ENCODE peak calls at places on chromosomes 11 and 22, in six cellular contexts. One of them, this sample, is unnamed.

GRCh38 chr22:40534379-40535188 is 101.9 kb downstream of the MRTFA start:
- DNase-seq in stimulated activated CD4-positive, alpha-beta T cell treated with anti-CD3 and anti-CD28 coated beads, Interleukin-2, amount 100 ng/mL, for 48 hours: no peak
- DNase-seq in HCT116: no peak
- DNase-seq in stimulated activated CD8-positive, alpha-beta memory T cell treated with anti-CD3 and anti-CD28 coated beads, Interleukin-7, amount 100 ng/mL, for 24 hours: no peak
- DNase-seq in neural crest cell: no peak
- DNase-seq in activated CD4-positive, alpha-beta T cell treated with anti-CD3 and anti-CD28 coated beads, Interleukin-2, amount 50 U/mL, for 4 hours: no peak
- DNase-seq in this sample: no peak

GRCh38 chr11:29432719-29433325 is 584.0 kb downstream of the KCNA4 start:
- DNase-seq in neural crest cell: peak; percentile 9
- DNase-seq in HCT116: peak; percentile 3
- DNase-seq in stimulated activated CD4-positive, alpha-beta T cell treated with anti-CD3 and anti-CD28 coated beads, Interleukin-2, amount 100 ng/mL, for 48 hours: no peak
- DNase-seq in activated CD4-positive, alpha-beta T cell treated with anti-CD3 and anti-CD28 coated beads, Interleukin-2, amount 50 U/mL, for 4 hours: no peak
- DNase-seq in stimulated activated CD8-positive, alpha-beta memory T cell treated with anti-CD3 and anti-CD28 coated beads, Interleukin-7, amount 100 ng/mL, for 24 hours: no peak
- DNase-seq in this sample: no peak

GRCh38 chr11:80694385-80694784 is 1253.6 kb upstream of the TENM4 start:
- DNase-seq in neural crest cell: no peak
- DNase-seq in HCT116: no peak
- DNase-seq in activated CD4-positive, alpha-beta T cell treated with anti-CD3 and anti-CD28 coated beads, Interleukin-2, amount 50 U/mL, for 4 hours: no peak
- DNase-seq in stimulated activated CD8-positive, alpha-beta memory T cell treated with anti-CD3 and anti-CD28 coated beads, Interleukin-7, amount 100 ng/mL, for 24 hours: no peak
- DNase-seq in stimulated activated CD4-positive, alpha-beta T cell treated with anti-CD3 and anti-CD28 coated beads, Interleukin-2, amount 100 ng/mL, for 48 hours: no peak
- DNase-seq in this sample: no peak

GRCh38 chr11:62005231-62005661 is 37.8 kb upstream of the FTH1 start:
- DNase-seq in stimulated activated CD8-positive, alpha-beta memory T cell treated with anti-CD3 and anti-CD28 coated beads, Interleukin-7, amount 100 ng/mL, for 24 hours: no peak
- DNase-seq in stimulated activated CD4-positive, alpha-beta T cell treated with anti-CD3 and anti-CD28 coated beads, Interleukin-2, amount 100 ng/mL, for 48 hours: no peak
- DNase-seq in HCT116: no peak
- DNase-seq in activated CD4-positive, alpha-beta T cell treated with anti-CD3 and anti-CD28 coated beads, Interleukin-2, amount 50 U/mL, for 4 hours: no peak
- DNase-seq in neural crest cell: no peak
- DNase-seq in this sample: no peak

GRCh38 chr11:134610116-134610910 is 198.3 kb upstream of the B3GAT1 start:
- DNase-seq in HCT116: no peak
- DNase-seq in stimulated activated CD8-positive, alpha-beta memory T cell treated with anti-CD3 and anti-CD28 coated beads, Interleukin-7, amount 100 ng/mL, for 24 hours: no peak
- DNase-seq in activated CD4-positive, alpha-beta T cell treated with anti-CD3 and anti-CD28 coated beads, Interleukin-2, amount 50 U/mL, for 4 hours: no peak
- DNase-seq in stimulated activated CD4-positive, alpha-beta T cell treated with anti-CD3 and anti-CD28 coated beads, Interleukin-2, amount 100 ng/mL, for 48 hours: no peak
- DNase-seq in neural crest cell: no peak
- DNase-seq in this sample: no peak

GRCh38 chr22:50260801-50261614 is 475 bp downstream of the MAPK12 start:
- DNase-seq in HCT116: no peak
- DNase-seq in stimulated activated CD4-positive, alpha-beta T cell treated with anti-CD3 and anti-CD28 coated beads, Interleukin-2, amount 100 ng/mL, for 48 hours: peak; percentile 48
- DNase-seq in neural crest cell: no peak
- DNase-seq in activated CD4-positive, alpha-beta T cell treated with anti-CD3 and anti-CD28 coated beads, Interleukin-2, amount 50 U/mL, for 4 hours: no peak
- DNase-seq in stimulated activated CD8-positive, alpha-beta memory T cell treated with anti-CD3 and anti-CD28 coated beads, Interleukin-7, amount 100 ng/mL, for 24 hours: no peak
- DNase-seq in this sample: no peak

GRCh38 chr11:122036022-122036421 is 80.0 kb downstream of the BLID start:
- DNase-seq in stimulated activated CD4-positive, alpha-beta T cell treated with anti-CD3 and anti-CD28 coated beads, Interleukin-2, amount 100 ng/mL, for 48 hours: no peak
- DNase-seq in neural crest cell: no peak
- DNase-seq in HCT116: no peak
- DNase-seq in activated CD4-positive, alpha-beta T cell treated with anti-CD3 and anti-CD28 coated beads, Interleukin-2, amount 50 U/mL, for 4 hours: no peak
- DNase-seq in stimulated activated CD8-positive, alpha-beta memory T cell treated with anti-CD3 and anti-CD28 coated beads, Interleukin-7, amount 100 ng/mL, for 24 hours: no peak
- DNase-seq in this sample: no peak

GRCh38 chr11:66457826-66458225 is 8.9 kb upstream of the PELI3 start:
- DNase-seq in HCT116: no peak
- DNase-seq in stimulated activated CD4-positive, alpha-beta T cell treated with anti-CD3 and anti-CD28 coated beads, Interleukin-2, amount 100 ng/mL, for 48 hours: no peak
- DNase-seq in activated CD4-positive, alpha-beta T cell treated with anti-CD3 and anti-CD28 coated beads, Interleukin-2, amount 50 U/mL, for 4 hours: no peak
- DNase-seq in neural crest cell: no peak
- DNase-seq in stimulated activated CD8-positive, alpha-beta memory T cell treated with anti-CD3 and anti-CD28 coated beads, Interleukin-7, amount 100 ng/mL, for 24 hours: no peak
- DNase-seq in this sample: no peak

GRCh38 chr11:1640076-1640946 is 10.7 kb downstream of the KRTAP5-5 start:
- DNase-seq in stimulated activated CD4-positive, alpha-beta T cell treated with anti-CD3 and anti-CD28 coated beads, Interleukin-2, amount 100 ng/mL, for 48 hours: peak; percentile 17
- DNase-seq in stimulated activated CD8-positive, alpha-beta memory T cell treated with anti-CD3 and anti-CD28 coated beads, Interleukin-7, amount 100 ng/mL, for 24 hours: no peak
- DNase-seq in neural crest cell: peak; percentile 37
- DNase-seq in HCT116: no peak
- DNase-seq in activated CD4-positive, alpha-beta T cell treated with anti-CD3 and anti-CD28 coated beads, Interleukin-2, amount 50 U/mL, for 4 hours: no peak
- DNase-seq in this sample: peak; percentile 31

GRCh38 chr11:31254411-31254810 is 115.1 kb downstream of the DCDC1 start:
- DNase-seq in stimulated activated CD8-positive, alpha-beta memory T cell treated with anti-CD3 and anti-CD28 coated beads, Interleukin-7, amount 100 ng/mL, for 24 hours: no peak
- DNase-seq in neural crest cell: no peak
- DNase-seq in stimulated activated CD4-positive, alpha-beta T cell treated with anti-CD3 and anti-CD28 coated beads, Interleukin-2, amount 100 ng/mL, for 48 hours: no peak
- DNase-seq in activated CD4-positive, alpha-beta T cell treated with anti-CD3 and anti-CD28 coated beads, Interleukin-2, amount 50 U/mL, for 4 hours: no peak
- DNase-seq in HCT116: no peak
- DNase-seq in this sample: no peak

GRCh38 chr11:72774499-72774898 is 19.3 kb downstream of the STARD10 start:
- DNase-seq in HCT116: no peak
- DNase-seq in activated CD4-positive, alpha-beta T cell treated with anti-CD3 and anti-CD28 coated beads, Interleukin-2, amount 50 U/mL, for 4 hours: no peak
- DNase-seq in stimulated activated CD8-positive, alpha-beta memory T cell treated with anti-CD3 and anti-CD28 coated beads, Interleukin-7, amount 100 ng/mL, for 24 hours: no peak
- DNase-seq in neural crest cell: no peak
- DNase-seq in stimulated activated CD4-positive, alpha-beta T cell treated with anti-CD3 and anti-CD28 coated beads, Interleukin-2, amount 100 ng/mL, for 48 hours: no peak
- DNase-seq in this sample: no peak

GRCh38 chr11:101224221-101224620 is 94.6 kb upstream of the PGR start:
- DNase-seq in stimulated activated CD4-positive, alpha-beta T cell treated with anti-CD3 and anti-CD28 coated beads, Interleukin-2, amount 100 ng/mL, for 48 hours: no peak
- DNase-seq in HCT116: no peak
- DNase-seq in activated CD4-positive, alpha-beta T cell treated with anti-CD3 and anti-CD28 coated beads, Interleukin-2, amount 50 U/mL, for 4 hours: no peak
- DNase-seq in neural crest cell: no peak
- DNase-seq in stimulated activated CD8-positive, alpha-beta memory T cell treated with anti-CD3 and anti-CD28 coated beads, Interleukin-7, amount 100 ng/mL, for 24 hours: no peak
- DNase-seq in this sample: no peak

GRCh38 chr11:81647374-81647773 is 1086.3 kb downstream of the FAM181B start:
- DNase-seq in stimulated activated CD8-positive, alpha-beta memory T cell treated with anti-CD3 and anti-CD28 coated beads, Interleukin-7, amount 100 ng/mL, for 24 hours: no peak
- DNase-seq in activated CD4-positive, alpha-beta T cell treated with anti-CD3 and anti-CD28 coated beads, Interleukin-2, amount 50 U/mL, for 4 hours: no peak
- DNase-seq in stimulated activated CD4-positive, alpha-beta T cell treated with anti-CD3 and anti-CD28 coated beads, Interleukin-2, amount 100 ng/mL, for 48 hours: no peak
- DNase-seq in HCT116: no peak
- DNase-seq in neural crest cell: no peak
- DNase-seq in this sample: no peak

GRCh38 chr22:26416670-26417270 is 12.3 kb upstream of the ASPHD2 start:
- DNase-seq in HCT116: no peak
- DNase-seq in neural crest cell: no peak
- DNase-seq in stimulated activated CD4-positive, alpha-beta T cell treated with anti-CD3 and anti-CD28 coated beads, Interleukin-2, amount 100 ng/mL, for 48 hours: no peak
- DNase-seq in stimulated activated CD8-positive, alpha-beta memory T cell treated with anti-CD3 and anti-CD28 coated beads, Interleukin-7, amount 100 ng/mL, for 24 hours: no peak
- DNase-seq in activated CD4-positive, alpha-beta T cell treated with anti-CD3 and anti-CD28 coated beads, Interleukin-2, amount 50 U/mL, for 4 hours: no peak
- DNase-seq in this sample: no peak

GRCh38 chr11:3230636-3231549 is 1.3 kb downstream of the MRGPRE start:
- DNase-seq in stimulated activated CD4-positive, alpha-beta T cell treated with anti-CD3 and anti-CD28 coated beads, Interleukin-2, amount 100 ng/mL, for 48 hours: no peak
- DNase-seq in neural crest cell: no peak
- DNase-seq in activated CD4-positive, alpha-beta T cell treated with anti-CD3 and anti-CD28 coated beads, Interleukin-2, amount 50 U/mL, for 4 hours: no peak
- DNase-seq in stimulated activated CD8-positive, alpha-beta memory T cell treated with anti-CD3 and anti-CD28 coated beads, Interleukin-7, amount 100 ng/mL, for 24 hours: no peak
- DNase-seq in HCT116: no peak
- DNase-seq in this sample: no peak

GRCh38 chr11:130598433-130598832 is 150.0 kb downstream of the ADAMTS15 start:
- DNase-seq in HCT116: no peak
- DNase-seq in stimulated activated CD4-positive, alpha-beta T cell treated with anti-CD3 and anti-CD28 coated beads, Interleukin-2, amount 100 ng/mL, for 48 hours: no peak
- DNase-seq in stimulated activated CD8-positive, alpha-beta memory T cell treated with anti-CD3 and anti-CD28 coated beads, Interleukin-7, amount 100 ng/mL, for 24 hours: no peak
- DNase-seq in neural crest cell: no peak
- DNase-seq in activated CD4-positive, alpha-beta T cell treated with anti-CD3 and anti-CD28 coated beads, Interleukin-2, amount 50 U/mL, for 4 hours: no peak
- DNase-seq in this sample: no peak